ENCODE peak calls at places on chromosomes 16 and 17, in nine cellular contexts. L is astrocyte of the spinal cord, G is adrenal gland, Q is foreskin fibroblast, I is left lung, N is nephron progenitor cell, U is B cell, B is H9, C is neural crest cell. O is an unnamed sample.

GRCh38 chr16:71933017-71933416 is 37.7 kb downstream of the IST1 start:
- DNase-seq in L (no peak), G (no peak), Q (no peak), I (no peak), N (no peak), U (no peak), B (no peak), C (no peak), O (no peak)

GRCh38 chr16:27505297-27506236 is 44.1 kb downstream of the GTF3C1 start:
- DNase-seq in L (no peak), G (no peak), Q (peak), I (no peak), N (no peak), U (no peak), B (no peak), C (no peak), O (no peak)

GRCh38 chr17:9470171-9470570 is 105.4 kb downstream of the STX8 start:
- DNase-seq in L (peak), G (no peak), Q (peak), I (no peak), N (no peak), U (no peak), B (no peak), C (no peak), O (peak)

GRCh38 chr17:16923904-16924700 is 47.8 kb downstream of the TNFRSF13B start:
- DNase-seq in L (no peak), G (no peak), Q (no peak), I (peak), N (no peak), U (no peak), B (peak), C (no peak), O (no peak)

GRCh38 chr16:2857451-2858244 is at the start of gene PRSS22:
- DNase-seq in L (no peak), G (no peak), Q (peak), I (peak), N (no peak), U (no peak), B (peak), C (no peak), O (no peak)

GRCh38 chr17:34178047-34178446 is 77.0 kb upstream of the CCL2 start:
- DNase-seq in L (no peak), G (no peak), Q (no peak), I (no peak), N (no peak), U (no peak), B (peak), C (no peak), O (no peak)

GRCh38 chr16:28130099-28131088 is 66.9 kb upstream of the GSG1L start:
- DNase-seq in L (peak), G (no peak), Q (no peak), I (no peak), N (no peak), U (no peak), B (no peak), C (no peak), O (no peak)

GRCh38 chr16:50331570-50331969 is 37.2 kb downstream of the BRD7 start:
- DNase-seq in L (no peak), G (no peak), Q (no peak), I (no peak), N (no peak), U (no peak), B (no peak), C (no peak), O (no peak)

GRCh38 chr17:61400786-61401279 is 1.2 kb downstream of the TBX2 start:
- DNase-seq in L (no peak), G (no peak), Q (peak), I (no peak), N (no peak), U (no peak), B (no peak), C (no peak), O (no peak)

GRCh38 chr16:87854053-87854906 is 15.0 kb downstream of the SLC7A5 start:
- DNase-seq in L (peak), G (no peak), Q (no peak), I (peak), N (no peak), U (no peak), B (no peak), C (no peak), O (no peak)

GRCh38 chr16:89565506-89566372 is 5.3 kb downstream of the RPL13 start:
- DNase-seq in L (peak), G (peak), Q (peak), I (peak), N (peak), U (peak), B (peak), C (peak), O (peak)

GRCh38 chr17:66378296-66378695 is 75.9 kb downstream of the PRKCA start:
- DNase-seq in L (peak), G (no peak), Q (no peak), I (no peak), N (no peak), U (no peak), B (no peak), C (no peak), O (no peak)

GRCh38 chr16:49725651-49726050 is 130.3 kb downstream of the ZNF423 start:
- DNase-seq in L (no peak), G (no peak), Q (no peak), I (no peak), N (no peak), U (no peak), B (no peak), C (no peak), O (no peak)

GRCh38 chr17:40178021-40178601 is 841 bp downstream of the RAPGEFL1 start:
- DNase-seq in L (no peak), G (no peak), Q (no peak), I (no peak), N (peak), U (no peak), B (peak), C (no peak), O (no peak)
- TF ChIP-seq CTCF in L (no peak), G (no peak), Q (no peak), I (no peak), N (no peak), U (no peak), B (peak), C (no peak), O (no peak)

GRCh38 chr17:82097187-82097918 is 683 bp downstream of the FASN start:
- DNase-seq in L (peak), G (peak), Q (peak), I (no peak), N (peak), U (no peak), B (no peak), C (peak), O (peak)

GRCh38 chr17:82097919-82098168 is 192 bp downstream of the FASN start:
- DNase-seq in L (no peak), G (no peak), Q (no peak), I (no peak), N (no peak), U (no peak), B (no peak), C (no peak), O (no peak)

GRCh38 chr17:82096709-82097186 is 1.3 kb downstream of the FASN start:
- DNase-seq in L (no peak), G (no peak), Q (no peak), I (no peak), N (no peak), U (no peak), B (no peak), C (no peak), O (peak)

GRCh38 chr17:82098939-82099765 is 1.1 kb upstream of the FASN start:
- DNase-seq in L (no peak), G (no peak), Q (no peak), I (no peak), N (no peak), U (no peak), B (no peak), C (no peak), O (peak)

GRCh38 chr17:82098169-82098938 is at the start of gene FASN:
- DNase-seq in L (peak), G (peak), Q (peak), I (peak), N (peak), U (peak), B (peak), C (peak), O (peak)
- TF ChIP-seq CTCF in L (peak), G (peak), Q (peak), I (no peak), N (peak), U (peak), B (peak), C (peak), O (peak)

DNA sequence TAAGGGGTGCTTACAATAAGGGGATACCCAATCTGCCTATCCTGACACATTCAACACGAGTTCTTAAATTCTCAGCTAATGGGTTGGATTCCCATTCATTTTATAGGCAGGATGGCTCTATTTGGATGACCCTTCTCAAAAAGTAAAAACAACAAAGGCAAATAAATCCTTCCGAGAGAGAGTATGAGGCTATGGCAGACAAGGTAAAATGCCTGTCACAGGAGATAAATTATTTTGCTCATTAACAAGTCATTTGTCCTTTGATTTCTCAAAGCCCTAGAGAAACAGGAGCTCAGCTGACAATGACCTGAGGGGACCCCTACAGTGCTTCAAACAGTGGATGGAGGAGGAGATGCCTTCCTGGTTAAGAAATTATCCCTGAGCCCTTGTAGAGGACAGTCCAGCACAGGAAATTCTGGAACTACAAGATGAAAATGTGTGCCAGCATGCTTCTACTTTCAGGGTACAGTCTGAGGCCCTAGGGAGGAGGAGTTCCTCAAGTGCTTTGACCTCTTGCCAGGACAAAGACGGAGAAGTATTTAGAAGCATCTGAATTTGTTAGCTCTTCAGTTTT is 24.0 kb upstream of the RHBDL3 start:
- DNase-seq in L (no peak), G (no peak), Q (no peak), I (no peak), N (no peak), U (no peak), B (no peak), C (no peak), O (no peak)
- TF ChIP-seq CTCF in L (no peak), G (no peak), Q (no peak), I (no peak), N (no peak), U (no peak), B (no peak), C (no peak), O (no peak)

DNA sequence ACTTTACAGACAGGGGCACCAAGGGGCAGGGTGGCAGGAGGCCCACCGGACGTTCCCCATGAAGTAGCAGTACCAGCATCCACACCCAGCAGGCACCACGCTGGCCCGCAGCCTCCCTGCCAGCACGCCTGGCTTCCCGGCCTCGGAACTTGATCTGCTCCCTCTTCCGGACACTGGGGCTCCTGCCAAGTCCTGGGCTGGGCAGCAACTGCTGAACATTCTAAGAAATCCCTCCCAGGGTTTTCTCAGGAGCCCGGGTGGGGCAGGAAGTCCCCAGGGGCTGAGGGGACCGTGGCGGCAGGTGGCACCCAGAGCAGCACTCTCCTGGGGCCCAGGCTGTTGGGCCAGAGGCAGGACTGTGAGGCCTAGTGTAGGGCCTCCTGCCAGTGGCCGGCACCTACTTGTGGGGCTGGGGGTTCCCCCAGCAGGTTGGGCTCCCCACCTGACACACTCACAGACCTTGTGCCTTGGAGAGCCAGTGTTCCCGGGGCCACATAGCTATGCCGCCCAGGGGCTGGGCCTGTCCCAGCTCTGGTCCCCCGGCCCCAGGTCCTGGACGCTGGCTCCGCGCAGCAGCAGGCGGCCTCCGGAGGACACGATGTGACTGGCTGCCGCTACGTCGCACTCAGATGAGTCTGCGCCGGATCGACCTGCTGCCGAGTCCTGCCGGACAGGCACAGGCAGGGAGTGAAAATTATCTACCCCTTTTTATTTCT is 86.2 kb upstream of the CBX4 start:
- DNase-seq in L (peak), G (peak), Q (peak), I (peak), N (no peak), U (no peak), B (no peak), C (no peak), O (no peak)
- TF ChIP-seq CTCF in L (peak), G (no peak), Q (no peak), I (no peak), N (no peak), U (no peak), B (peak), C (no peak), O (no peak)

DNA sequence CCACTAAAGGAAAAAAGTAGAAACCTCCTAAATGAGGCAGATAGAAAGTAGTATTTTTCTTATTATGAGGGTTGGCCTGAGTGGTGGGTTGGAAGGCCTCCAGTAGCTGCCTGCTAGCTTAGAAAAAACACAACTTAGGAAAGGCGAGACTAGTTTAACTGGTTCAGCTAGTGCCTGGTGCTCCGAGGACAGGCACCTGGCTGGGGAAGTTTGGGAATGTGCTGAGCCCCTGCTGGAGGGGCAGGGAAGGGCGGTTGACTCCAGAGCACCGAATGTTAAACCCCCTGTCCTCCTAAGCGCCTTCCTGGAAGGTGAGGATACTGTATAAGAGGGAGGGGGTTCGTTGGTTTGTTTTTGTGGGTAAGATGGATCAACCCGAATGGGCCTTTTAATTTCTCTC is 19.9 kb downstream of the LDHD start:
- DNase-seq in L (peak), G (no peak), Q (no peak), I (peak), N (no peak), U (no peak), B (peak), C (no peak), O (no peak)
- TF ChIP-seq CTCF in L (peak), G (no peak), Q (peak), I (peak), N (peak), U (no peak), B (peak), C (peak), O (peak)

DNA sequence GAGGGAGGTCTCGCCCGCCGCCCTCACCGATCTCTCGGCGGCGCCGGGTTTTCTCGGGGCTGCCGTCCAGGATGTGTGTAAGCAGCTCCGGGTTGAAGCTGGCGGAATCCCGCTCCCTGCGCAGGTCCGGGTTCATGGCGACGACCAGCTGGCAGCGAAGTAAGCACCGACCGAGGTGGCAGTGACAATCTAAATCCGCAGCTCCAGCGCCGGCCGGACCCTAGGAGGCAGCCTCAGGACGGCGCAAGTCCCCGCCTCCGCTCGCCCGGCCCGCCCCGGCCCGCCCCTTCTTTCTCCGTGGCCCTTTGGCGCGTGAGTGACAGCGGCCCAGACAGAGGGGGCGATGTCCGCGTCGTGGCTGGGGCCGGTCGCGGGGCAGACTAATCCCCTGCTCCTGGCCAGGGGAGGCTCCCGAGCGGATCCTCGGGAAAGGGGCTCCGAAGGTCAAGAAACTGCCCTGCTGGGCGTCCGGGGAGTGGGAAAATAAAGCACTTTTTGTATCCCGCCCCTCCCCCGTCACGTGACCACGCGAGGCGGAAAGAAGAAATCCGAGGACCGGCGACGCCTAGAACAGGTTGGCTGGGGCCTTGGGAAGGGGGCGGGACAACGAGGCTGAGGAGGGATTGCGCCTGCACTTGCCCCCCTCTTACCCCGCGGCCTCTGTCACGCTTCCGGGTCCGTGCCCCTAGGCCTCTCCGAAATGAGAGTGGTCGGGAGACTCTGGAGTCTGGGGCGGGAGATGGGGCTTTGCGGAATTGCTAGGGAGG is at the start of the genes ACOX1 and TEN1:
- DNase-seq in L (peak), G (peak), Q (peak), I (peak), N (peak), U (peak), B (peak), C (peak), O (peak)
- TF ChIP-seq CTCF in L (peak), G (peak), Q (peak), I (peak), N (no peak), U (peak), B (no peak), C (peak), O (peak)

GRCh38 chr17:80649672-80650338 is 105.2 kb downstream of the RPTOR start:
- DNase-seq in L (peak), G (peak), Q (peak), I (no peak), N (peak), U (no peak), B (peak), C (peak), O (peak)

GRCh38 chr17:80647746-80648145 is 103.1 kb downstream of the RPTOR start:
- DNase-seq in L (peak), G (no peak), Q (peak), I (no peak), N (no peak), U (no peak), B (no peak), C (no peak), O (no peak)

GRCh38 chr17:80650339-80650672 is 105.7 kb downstream of the RPTOR start:
- DNase-seq in L (no peak), G (no peak), Q (no peak), I (no peak), N (no peak), U (no peak), B (no peak), C (no peak), O (no peak)

GRCh38 chr17:80650751-80651173 is 106.1 kb downstream of the RPTOR start:
- DNase-seq in L (no peak), G (no peak), Q (no peak), I (no peak), N (no peak), U (no peak), B (no peak), C (no peak), O (no peak)

GRCh38 chr17:80649200-80649644 is 104.6 kb downstream of the RPTOR start:
- DNase-seq in L (no peak), G (no peak), Q (peak), I (no peak), N (no peak), U (no peak), B (no peak), C (no peak), O (no peak)
- TF ChIP-seq CTCF in L (no peak), G (no peak), Q (no peak), I (no peak), N (no peak), U (no peak), B (no peak), C (no peak), O (no peak)

GRCh38 chr17:1643293-1643998 is 2.1 kb downstream of the SCARF1 start:
- DNase-seq in L (no peak), G (no peak), Q (peak), I (peak), N (peak), U (no peak), B (peak), C (no peak), O (peak)
- TF ChIP-seq CTCF in L (peak), G (peak), Q (no peak), I (no peak), N (no peak), U (peak), B (peak), C (peak), O (peak)

DNA sequence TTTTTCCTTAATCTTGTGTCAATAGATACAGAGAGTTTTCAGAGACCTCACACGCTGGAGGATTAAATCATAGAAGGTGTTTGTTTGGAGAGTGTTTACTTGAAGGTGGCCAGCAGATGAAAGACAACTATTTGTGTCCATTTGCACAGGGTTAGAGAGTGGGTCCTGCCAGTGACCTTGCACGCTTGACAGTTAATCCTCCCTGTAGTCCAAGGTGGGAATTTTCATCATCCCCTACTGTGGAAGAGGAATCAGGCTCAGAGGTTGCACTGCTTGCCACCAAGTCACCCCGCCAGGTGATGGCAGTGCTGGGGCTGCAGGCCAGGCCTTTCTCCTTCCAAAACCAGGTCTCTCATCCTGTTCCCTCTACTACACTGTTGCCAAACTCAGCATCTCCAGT is 12.3 kb downstream of the CDH1 start:
- DNase-seq in L (no peak), G (no peak), Q (no peak), I (no peak), N (no peak), U (no peak), B (peak), C (no peak), O (peak)
- TF ChIP-seq CTCF in L (no peak), G (no peak), Q (no peak), I (no peak), N (no peak), U (no peak), B (peak), C (no peak), O (peak)

GRCh38 chr17:54544239-54544638 is 356.4 kb upstream of the TOM1L1 start:
- DNase-seq in L (no peak), G (no peak), Q (no peak), I (no peak), N (peak), U (no peak), B (peak), C (no peak), O (no peak)
- TF ChIP-seq CTCF in L (no peak), G (no peak), Q (no peak), I (no peak), N (no peak), U (no peak), B (peak), C (no peak), O (no peak)

O was measured in GM12865.